ENCODE peak calls at places on chromosome 21, in nine cellular contexts. C is CD4-positive, alpha-beta T cell; S is CD8-positive, alpha-beta T cell; R is A549; G is H1; F is astrocyte of the cerebellum; W is tibial artery; V is mesothelial cell of epicardium; M is H9. E is an unnamed sample.

GRCh38 chr21:45130324-45130774 is 56.0 kb downstream of the ADARB1 start:
- DNase-seq in G (no peak), F (peak; percentile 48), R (peak; percentile 18), V (no peak), W (peak; percentile 53), S (no peak), C (no peak), M (no peak), E (no peak)

GRCh38 chr21:44982558-44983244 is 42.9 kb downstream of the SLX9 start:
- DNase-seq in R (no peak), S (no peak), F (no peak), M (no peak), W (peak; percentile 77), V (no peak), C (no peak), G (no peak), E (no peak)

GRCh38 chr21:16420086-16420724 is 690.4 kb downstream of the USP25 start:
- DNase-seq in C (no peak), W (peak; percentile 67), G (no peak), S (no peak), M (no peak), V (no peak), R (no peak), F (peak; percentile 66), E (peak; percentile 10)

GRCh38 chr21:46191257-46191685 is 7.0 kb upstream of the SPATC1L start:
- DNase-seq in W (peak; percentile 69), S (peak; percentile 6), V (no peak), M (peak; percentile 25), C (no peak), F (peak; percentile 68), R (no peak), G (no peak), E (peak; percentile 32)

GRCh38 chr21:43645414-43645891 is 13.8 kb downstream of the HSF2BP start:
- DNase-seq in M (peak; percentile 49), G (no peak), F (peak; percentile 65), W (peak; percentile 72), S (no peak), R (peak; percentile 53), C (no peak), V (no peak), E (no peak)

GRCh38 chr21:34935868-34936267 is 113.2 kb downstream of the RUNX1 start:
- DNase-seq in S (no peak), C (no peak), V (no peak), R (no peak), W (no peak), F (no peak), M (no peak), G (no peak), E (no peak)

GRCh38 chr21:36694041-36694515 is 4.8 kb upstream of the SIM2 start:
- DNase-seq in M (no peak), F (no peak), R (no peak), C (no peak), S (no peak), W (no peak), G (no peak), V (no peak), E (no peak)

GRCh38 chr21:46060596-46061061 is 37.3 kb upstream of the COL6A2 start:
- DNase-seq in S (no peak), G (no peak), R (peak; percentile 39), F (peak; percentile 99), W (peak; percentile 92), V (peak; percentile 1), M (no peak), C (no peak), E (peak; percentile 88)

GRCh38 chr21:20645344-20645743 is 352.9 kb upstream of the NCAM2 start:
- DNase-seq in C (no peak), M (no peak), W (no peak), R (no peak), V (no peak), F (no peak), G (no peak), S (no peak), E (no peak)

GRCh38 chr21:35921471-35921870 is 138.9 kb downstream of the SETD4 start:
- DNase-seq in V (no peak), F (no peak), W (no peak), C (no peak), G (no peak), S (no peak), R (no peak), M (no peak), E (no peak)

GRCh38 chr21:42538479-42539275 is 25.0 kb downstream of the SLC37A1 start:
- DNase-seq in M (no peak), G (no peak), V (no peak), C (no peak), W (no peak), R (no peak), S (no peak), F (no peak), E (no peak)

GRCh38 chr21:42539342-42539741 is 25.7 kb downstream of the SLC37A1 start:
- DNase-seq in G (no peak), S (no peak), F (no peak), V (no peak), W (no peak), M (no peak), C (no peak), R (no peak), E (no peak)

GRCh38 chr21:42536601-42537000 is 22.9 kb downstream of the SLC37A1 start:
- DNase-seq in F (no peak), C (no peak), V (no peak), M (no peak), R (no peak), S (no peak), W (no peak), G (no peak), E (no peak)

GRCh38 chr21:42535602-42536171 is 22.0 kb downstream of the SLC37A1 start:
- DNase-seq in V (no peak), C (no peak), S (no peak), F (no peak), W (no peak), M (no peak), R (no peak), G (no peak), E (no peak)

DNA sequence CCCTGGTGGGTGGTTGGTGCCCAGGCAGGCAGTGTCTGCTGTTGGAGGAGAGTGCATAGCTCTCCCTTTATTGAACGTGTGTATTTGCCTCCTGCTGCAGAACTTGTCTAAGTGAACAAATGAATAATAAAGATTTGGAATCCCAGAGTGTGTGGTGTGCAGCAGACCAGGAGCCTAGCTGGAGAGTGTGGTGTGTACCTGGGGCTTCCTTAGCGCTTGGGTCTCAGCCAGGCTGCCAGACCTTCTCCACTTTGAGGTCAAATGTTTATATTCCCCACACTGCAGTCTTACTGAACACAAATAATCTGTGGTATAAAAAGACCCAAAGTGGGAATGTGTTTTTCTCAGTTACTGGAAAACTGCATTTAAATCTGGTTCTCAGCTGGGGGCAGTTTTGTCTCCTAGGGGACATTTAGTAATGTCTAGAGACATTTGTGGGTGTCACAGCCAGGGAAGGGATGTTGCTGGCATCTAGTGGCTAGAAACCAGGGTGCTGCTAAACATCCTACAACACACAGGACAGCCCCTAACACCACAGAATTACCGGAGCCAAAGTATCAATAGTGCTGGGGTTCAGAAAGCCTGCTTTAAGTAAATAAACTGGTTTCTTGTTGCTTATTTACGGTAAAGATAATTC is 23.6 kb downstream of the SLC37A1 start:
- DNase-seq in G (no peak), W (no peak), R (no peak), S (no peak), C (no peak), V (no peak), F (no peak), M (no peak), E (no peak)
- TF ChIP-seq CTCF in G (peak; percentile 36), W (no peak), R (peak; percentile 29), S (no peak), C (no peak), V (no peak), F (peak; percentile 47), M (peak; percentile 46), E (peak; percentile 40)

DNA sequence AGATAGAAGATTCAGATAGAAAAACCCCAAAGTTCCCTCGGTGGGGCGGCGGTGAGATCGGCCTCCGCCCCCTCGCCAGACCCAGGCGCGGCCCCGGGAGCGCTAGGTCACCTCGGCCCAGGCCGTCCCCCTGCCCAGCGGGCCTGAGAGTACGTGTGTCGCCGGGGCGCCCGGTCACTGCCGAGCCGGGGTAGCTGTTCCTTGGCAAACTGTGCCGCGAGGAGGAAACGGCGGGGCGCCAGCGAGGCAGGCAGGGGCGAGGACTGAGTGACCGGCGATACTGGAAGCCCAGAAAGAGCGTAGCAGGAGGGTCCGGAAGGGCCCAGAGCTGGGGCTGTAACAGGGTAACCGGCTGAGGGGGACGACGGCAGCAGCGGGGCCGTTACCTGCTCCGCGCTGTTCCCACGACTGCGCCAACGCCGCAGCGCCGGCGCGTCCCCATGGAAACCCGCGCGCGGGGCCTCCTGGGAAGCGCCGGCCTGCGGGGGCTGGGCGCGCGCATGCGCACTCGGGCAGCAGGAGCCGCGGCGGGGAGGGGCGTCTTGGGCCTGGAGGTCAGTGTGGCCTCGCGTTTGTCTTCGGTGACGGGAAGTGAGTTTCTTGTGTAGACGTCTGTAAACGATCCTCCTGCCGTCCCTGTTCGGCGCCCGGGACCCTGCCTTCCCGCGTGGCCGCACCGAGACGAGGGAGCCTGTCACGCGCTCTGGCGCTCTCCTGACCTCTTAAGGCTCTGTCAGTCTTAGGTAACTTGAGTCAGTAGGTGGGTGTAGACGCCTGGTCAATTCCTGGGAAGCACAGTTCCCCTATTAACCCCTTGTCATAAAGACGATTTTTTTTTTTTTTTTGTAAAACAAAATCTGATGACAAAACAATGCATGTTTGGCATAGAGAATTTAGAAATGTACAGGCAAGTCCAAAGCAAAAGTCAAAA is at the start of gene LCA5L:
- DNase-seq in V (peak; percentile 90), G (peak; percentile 97), M (peak; percentile 95), F (peak; percentile 53), C (peak; percentile 76), R (peak; percentile 70), S (peak; percentile 87), W (peak; percentile 86), E (no peak)
- TF ChIP-seq CTCF in V (no peak), G (no peak), M (no peak), F (no peak), C (no peak), R (no peak), S (no peak), W (no peak), E (no peak)

DNA sequence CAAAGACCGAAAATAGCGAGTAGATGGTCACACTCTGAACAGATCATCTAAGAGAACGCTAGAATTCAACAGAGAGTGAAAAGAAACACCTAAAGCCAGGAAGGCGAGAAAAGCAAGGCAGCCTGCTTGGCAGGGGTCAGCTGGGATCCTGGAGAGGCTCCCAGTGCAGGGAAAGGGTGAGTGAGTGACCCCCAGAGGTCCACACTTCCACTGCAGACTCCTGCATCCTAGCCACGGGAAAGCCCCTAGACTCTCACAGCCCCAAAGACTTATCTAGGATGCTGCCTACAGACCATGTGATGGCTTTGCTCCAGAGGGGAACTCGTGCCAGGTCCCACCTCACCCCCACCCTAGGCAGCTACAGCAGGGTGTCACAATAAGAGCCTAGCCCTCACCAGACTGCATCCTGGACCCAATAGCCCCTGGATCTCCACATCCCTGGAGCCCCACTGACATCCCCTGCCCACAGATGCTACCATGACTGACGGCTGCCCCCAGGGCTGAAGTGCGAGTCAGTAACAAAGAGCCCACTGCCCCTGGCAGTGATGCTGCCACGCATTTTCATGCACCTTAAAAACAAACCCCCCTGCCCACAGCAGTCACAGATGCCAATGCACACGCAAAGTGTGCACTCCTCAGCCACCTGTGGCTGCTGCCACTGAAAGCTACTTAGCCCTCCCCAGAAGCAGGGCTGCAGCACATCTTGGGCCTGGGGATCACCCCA is 62.2 kb downstream of the PSMG1 start:
- DNase-seq in F (no peak), M (no peak), R (no peak), W (no peak), C (no peak), S (no peak), G (peak; percentile 35), V (no peak), E (no peak)
- TF ChIP-seq CTCF in F (no peak), M (peak; percentile 44), R (no peak), W (no peak), C (no peak), S (no peak), G (peak; percentile 29), V (no peak), E (no peak)

GRCh38 chr21:32562426-32562825 is 22.9 kb downstream of the TCP10L start:
- DNase-seq in V (no peak), M (peak; percentile 62), R (no peak), F (peak; percentile 39), S (peak; percentile 31), G (no peak), C (no peak), W (peak; percentile 50), E (peak; percentile 10)
- TF ChIP-seq CTCF in V (no peak), M (peak; percentile 63), R (no peak), F (peak; percentile 71), S (peak; percentile 20), G (peak; percentile 61), C (no peak), W (peak; percentile 30), E (peak; percentile 47)